ENCODE peak calls at places on chromosomes 12 and 14, in seven cellular contexts. Q is cardiac muscle cell; K is nephron progenitor cell; S is activated CD8-positive, alpha-beta memory T cell treated with anti-CD3 and anti-CD28 coated beads, Interleukin-2, amount 50 U/mL, for 48 hours; P is NCI-H1105 treated with DMSO at 0.1 percent for 48 hours; F is ureter; R is GM04504. Z is an unnamed sample.

GRCh38 chr12:2682301-2683282 is 112.2 kb upstream of the FKBP4 start:
- DNase-seq in Q (peak; percentile 74), K (peak; percentile 62), S (no peak), P (peak; percentile 44), F (no peak), R (no peak), Z (peak; percentile 36)

GRCh38 chr12:57460457-57461325 is 1.1 kb downstream of the GLI1 start:
- DNase-seq in Q (peak; percentile 59), K (peak; percentile 71), S (peak; percentile 61), P (no peak), F (no peak), R (no peak), Z (no peak)

GRCh38 chr12:93813972-93814821 is 137.0 kb downstream of the CRADD start:
- DNase-seq in Q (peak; percentile 19), K (no peak), S (no peak), P (no peak), F (peak; percentile 80), R (no peak), Z (peak; percentile 61)

GRCh38 chr14:64704145-64704742 is at the start of gene PLEKHG3:
- DNase-seq in Q (peak; percentile 90), K (peak; percentile 92), S (no peak), P (peak; percentile 75), F (peak; percentile 90), R (no peak), Z (peak; percentile 26)

GRCh38 chr12:115227137-115227615 is 543.2 kb upstream of the TBX3 start:
- DNase-seq in Q (peak; percentile 36), K (no peak), S (no peak), P (no peak), F (no peak), R (peak; percentile 81), Z (peak; percentile 49)

GRCh38 chr14:99556134-99556791 is 47.7 kb downstream of the CCDC85C start:
- DNase-seq in Q (no peak), K (no peak), S (no peak), P (no peak), F (no peak), R (no peak), Z (no peak)

GRCh38 chr14:35285168-35285990 is 6.8 kb upstream of the PSMA6 start:
- DNase-seq in Q (no peak), K (no peak), S (no peak), P (no peak), F (no peak), R (no peak), Z (no peak)

GRCh38 chr14:79549515-79549914 is 661.8 kb downstream of the DIO2 start:
- DNase-seq in Q (no peak), K (no peak), S (no peak), P (no peak), F (no peak), R (no peak), Z (no peak)

GRCh38 chr12:111028830-111029229 is 108.5 kb upstream of the MYL2 start:
- DNase-seq in Q (peak; percentile 5), K (no peak), S (no peak), P (no peak), F (no peak), R (no peak), Z (no peak)

GRCh38 chr12:126163984-126164383 is 1098.7 kb downstream of the AACS start:
- DNase-seq in Q (no peak), K (no peak), S (no peak), P (no peak), F (no peak), R (no peak), Z (no peak)

GRCh38 chr14:103727313-103728000 is 11.8 kb downstream of the ZFYVE21 start:
- DNase-seq in Q (no peak), K (no peak), S (no peak), P (no peak), F (no peak), R (no peak), Z (no peak)

GRCh38 chr14:95980402-95980801 is 58.8 kb upstream of the C14orf132 start:
- DNase-seq in Q (no peak), K (no peak), S (no peak), P (no peak), F (no peak), R (no peak), Z (no peak)

GRCh38 chr14:69712637-69713088 is 54.3 kb upstream of the SRSF5 start:
- DNase-seq in Q (peak; percentile 42), K (peak; percentile 43), S (no peak), P (peak; percentile 85), F (peak; percentile 82), R (no peak), Z (no peak)

GRCh38 chr14:92160619-92161018 is 38.9 kb downstream of the CPSF2 start:
- DNase-seq in Q (no peak), K (no peak), S (no peak), P (no peak), F (no peak), R (peak; percentile 50), Z (peak; percentile 34)

GRCh38 chr12:120496353-120497340 is 734 bp downstream of the DYNLL1 start:
- DNase-seq in Q (peak; percentile 72), K (peak; percentile 60), S (peak; percentile 70), P (peak; percentile 45), F (peak; percentile 72), R (no peak), Z (no peak)

GRCh38 chr14:20657216-20658211 is 16.0 kb upstream of the OR6S1 start:
- DNase-seq in Q (no peak), K (peak; percentile 22), S (peak; percentile 65), P (peak; percentile 56), F (no peak), R (no peak), Z (no peak)